ENCODE peak calls at places on chromosome 10, in five cellular contexts. P, T, K, N and H are unnamed samples.

GRCh38 chr10:88499569-88500470 is 83.3 kb downstream of the RNLS start:
- DNase-seq in P (peak; percentile 29), T (no peak), K (no peak), N (no peak), H (no peak)

GRCh38 chr10:22710139-22710745 is 4.1 kb downstream of the PIP4K2A start:
- DNase-seq in P (no peak), T (no peak), K (no peak), N (no peak), H (no peak)

GRCh38 chr10:5555031-5555510 is 30.3 kb downstream of the CALML3 start:
- DNase-seq in P (peak; percentile 24), T (no peak), K (no peak), N (no peak), H (no peak)

GRCh38 chr10:34507217-34507616 is 307.9 kb downstream of the PARD3 start:
- DNase-seq in P (no peak), T (no peak), K (no peak), N (no peak), H (no peak)

GRCh38 chr10:83214178-83214577 is 925.1 kb upstream of the GHITM start:
- DNase-seq in P (no peak), T (no peak), K (no peak), N (no peak), H (no peak)

GRCh38 chr10:131757285-131758058 is 143.3 kb upstream of the PPP2R2D start:
- DNase-seq in P (no peak), T (no peak), K (no peak), N (no peak), H (no peak)

GRCh38 chr10:124291009-124291671 is 127.6 kb downstream of the OAT start:
- DNase-seq in P (no peak), T (no peak), K (no peak), N (no peak), H (no peak)

GRCh38 chr10:28879875-28880381 is 202.6 kb downstream of the BAMBI start:
- DNase-seq in P (no peak), T (no peak), K (no peak), N (no peak), H (no peak)

GRCh38 chr10:27383595-27384542 is 120.2 kb upstream of the RAB18 start:
- DNase-seq in P (no peak), T (no peak), K (no peak), N (no peak), H (no peak)

GRCh38 chr10:52437205-52437646 is 123.1 kb downstream of the DKK1 start:
- DNase-seq in P (no peak), T (no peak), K (no peak), N (no peak), H (no peak)
- H3K27ac ChIP-seq in P (peak overlapping the region; percentile 43), T (no peak overlapping the region), K (no peak overlapping the region), N (no peak overlapping the region), H (no peak overlapping the region)

DNA sequence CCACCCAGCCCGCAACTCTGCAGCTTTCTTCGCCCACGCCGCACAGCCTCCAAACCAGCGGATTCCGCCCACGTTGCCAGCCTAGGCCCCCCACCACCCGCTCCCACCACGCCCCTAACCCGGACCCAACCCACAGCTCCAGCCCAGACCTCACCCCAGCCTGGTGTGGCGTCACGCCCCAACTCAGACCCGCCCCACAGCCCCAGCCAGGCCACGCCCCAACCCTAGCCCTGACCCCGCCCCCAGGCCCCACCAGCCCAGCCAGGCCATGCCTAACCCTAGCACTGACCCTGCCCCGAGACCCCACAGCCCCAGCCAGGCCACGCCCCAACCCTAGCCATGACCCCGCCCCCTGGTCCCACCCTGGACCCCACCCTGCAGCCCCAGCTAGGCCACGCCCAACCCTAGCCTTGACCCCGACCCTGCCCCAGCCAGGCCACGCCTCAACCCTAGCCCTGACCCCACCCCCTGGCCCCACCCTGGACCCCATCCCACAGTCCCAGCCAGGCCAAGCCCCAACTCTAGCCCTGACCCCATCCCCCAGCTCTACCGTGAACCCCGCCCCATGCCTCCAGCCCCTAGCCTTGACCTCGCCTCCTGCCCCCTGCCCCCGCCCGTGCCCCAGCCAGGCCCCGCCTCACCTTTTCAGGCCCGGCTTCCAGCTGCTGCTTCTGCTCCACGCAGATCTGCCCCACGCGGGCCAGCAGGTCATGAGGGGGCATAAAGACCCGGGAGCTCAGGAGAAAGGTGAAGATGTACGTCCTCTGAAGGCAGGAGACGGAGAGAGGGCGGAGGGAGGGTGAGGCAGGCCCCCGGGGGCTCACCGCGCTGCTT is 64.0 kb downstream of the RASGEF1A start:
- DNase-seq in P (no peak), T (no peak), K (peak; percentile 55), N (peak; percentile 13), H (peak; percentile 36)
- H3K4me3 ChIP-seq in P (peak overlapping the region; percentile 55), T (peak overlapping the region; percentile 43), K (peak overlapping the region; percentile 18), N (peak overlapping the region; percentile 40), H (peak overlapping the region; percentile 59)

GRCh38 chr10:51368943-51369342 is 294.7 kb downstream of the PRKG1 start:
- DNase-seq in P (no peak), T (no peak), K (no peak), N (no peak), H (no peak)
- TF ChIP-seq CTCF in P (no peak), T (peak; percentile 15), K (no peak), N (no peak), H (no peak)

GRCh38 chr10:102702742-102703141 is 11.5 kb downstream of the ARL3 start:
- DNase-seq in P (no peak), T (no peak), K (no peak), N (no peak), H (no peak)
- H3K27ac ChIP-seq in P (no peak overlapping the region), T (no peak overlapping the region), K (no peak overlapping the region), N (no peak overlapping the region), H (no peak overlapping the region)

GRCh38 chr10:682931-683447 is 6.5 kb downstream of the DIP2C start:
- DNase-seq in P (no peak), T (no peak), K (no peak), N (no peak), H (no peak)

GRCh38 chr10:685613-686012 is 3.9 kb downstream of the DIP2C start:
- DNase-seq in P (no peak), T (no peak), K (no peak), N (no peak), H (no peak)

GRCh38 chr10:686155-686931 is 3.1 kb downstream of the DIP2C start:
- DNase-seq in P (no peak), T (no peak), K (no peak), N (no peak), H (no peak)

GRCh38 chr10:681670-682318 is 7.7 kb downstream of the DIP2C start:
- DNase-seq in P (peak; percentile 68), T (no peak), K (no peak), N (no peak), H (no peak)

DNA sequence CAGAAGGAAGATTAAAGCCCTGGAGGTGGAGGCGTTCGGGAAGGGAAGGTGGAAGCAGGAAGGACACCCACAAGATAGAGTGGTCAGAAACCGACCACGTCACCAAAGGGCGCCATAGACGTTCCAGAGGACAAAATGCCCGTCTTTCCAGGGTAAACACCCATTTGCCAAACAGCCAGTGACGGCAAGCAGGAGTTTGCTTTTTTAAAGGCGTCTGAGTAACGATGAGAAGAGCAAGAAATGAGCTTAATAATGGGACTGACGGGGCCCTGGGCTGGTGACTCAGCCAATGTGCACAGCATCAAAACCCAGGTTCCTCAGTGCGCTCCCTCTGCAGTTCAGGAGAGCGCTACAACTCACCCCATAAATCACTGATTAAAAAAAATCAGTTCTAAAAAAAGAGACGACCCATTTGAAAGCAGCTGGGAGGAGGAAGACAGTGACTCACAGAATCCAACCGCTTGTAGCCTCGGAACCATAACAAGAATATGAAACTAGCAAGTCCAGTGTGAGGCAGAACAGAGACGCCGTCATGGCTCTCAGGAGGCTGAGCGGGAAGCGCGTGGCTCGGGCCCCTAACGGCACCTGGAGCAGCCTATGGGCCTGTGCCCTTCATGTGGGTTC is 5.9 kb downstream of the DIP2C start:
- DNase-seq in P (peak; percentile 97), T (peak; percentile 88), K (peak; percentile 50), N (no peak), H (no peak)
- H3K4me3 ChIP-seq in P (peak overlapping the region; percentile 39), T (peak overlapping the region; percentile 53), K (no peak overlapping the region), N (peak overlapping the region; percentile 6), H (peak overlapping the region; percentile 34)

GRCh38 chr10:16520900-16521299 is 779 bp downstream of the C1QL3 start:
- DNase-seq in P (peak; percentile 14), T (no peak), K (peak; percentile 51), N (no peak), H (peak; percentile 10)
- TF ChIP-seq CTCF in P (peak; percentile 28), T (peak; percentile 34), K (peak; percentile 45), N (no peak), H (no peak)